ENCODE peak calls at places on chromosomes 2 and 18, in nine cellular contexts. H, V, G, K, M, I, E, S and B are unnamed samples.

GRCh38 chr18:61738488-61738887 is 154.3 kb downstream of the RNF152 start:
- DNase-seq in H (no peak), V (peak; percentile 79), G (peak; percentile 38), K (no peak), M (no peak), I (no peak), E (no peak), S (no peak), B (no peak)

GRCh38 chr2:176080540-176081355 is 3.0 kb downstream of the EVX2 start:
- DNase-seq in H (peak; percentile 34), V (no peak), G (no peak), K (peak; percentile 51), M (no peak), I (no peak), E (no peak), S (no peak), B (no peak)

GRCh38 chr2:69073928-69074575 is 61.1 kb downstream of the ANTXR1 start:
- DNase-seq in H (no peak), V (no peak), G (peak; percentile 34), K (no peak), M (no peak), I (no peak), E (no peak), S (no peak), B (no peak)

GRCh38 chr2:24258718-24259117 is 83.9 kb downstream of the FAM228A start:
- DNase-seq in H (no peak), V (no peak), G (no peak), K (no peak), M (no peak), I (no peak), E (no peak), S (no peak), B (no peak)

GRCh38 chr2:14778015-14778414 is 145.5 kb downstream of the LRATD1 start:
- DNase-seq in H (no peak), V (no peak), G (peak; percentile 26), K (no peak), M (no peak), I (no peak), E (no peak), S (peak; percentile 62), B (no peak)

GRCh38 chr18:44887227-44887631 is 206.5 kb downstream of the SETBP1 start:
- DNase-seq in H (peak; percentile 39), V (peak; percentile 64), G (no peak), K (no peak), M (no peak), I (no peak), E (no peak), S (peak; percentile 32), B (no peak)

GRCh38 chr2:85893428-85894258 is 4.9 kb upstream of the ST3GAL5 start:
- DNase-seq in H (no peak), V (no peak), G (peak; percentile 27), K (no peak), M (no peak), I (no peak), E (no peak), S (peak; percentile 77), B (peak; percentile 21)

GRCh38 chr2:67503066-67503795 is 106.1 kb downstream of the ETAA1 start:
- DNase-seq in H (no peak), V (no peak), G (peak; percentile 93), K (no peak), M (no peak), I (peak; percentile 12), E (no peak), S (peak; percentile 67), B (no peak)

GRCh38 chr2:216992056-216992455 is 132.2 kb upstream of the TNP1 start:
- DNase-seq in H (no peak), V (no peak), G (no peak), K (no peak), M (no peak), I (peak; percentile 72), E (no peak), S (peak; percentile 23), B (no peak)

GRCh38 chr2:218398437-218399390 is 954 bp upstream of the CTDSP1 start:
- DNase-seq in H (peak; percentile 86), V (peak; percentile 89), G (peak; percentile 73), K (peak; percentile 80), M (peak; percentile 50), I (peak; percentile 87), E (no peak), S (peak; percentile 69), B (peak; percentile 51)

GRCh38 chr2:84713441-84713840 is 167.4 kb downstream of the TRABD2A start:
- DNase-seq in H (no peak), V (no peak), G (no peak), K (no peak), M (no peak), I (no peak), E (no peak), S (no peak), B (no peak)

GRCh38 chr2:236760246-236760645 is 190.6 kb downstream of the ACKR3 start:
- DNase-seq in H (no peak), V (no peak), G (no peak), K (no peak), M (no peak), I (no peak), E (no peak), S (no peak), B (no peak)

GRCh38 chr2:187989925-187990623 is 301.6 kb upstream of the GULP1 start:
- DNase-seq in H (peak; percentile 4), V (no peak), G (no peak), K (no peak), M (no peak), I (no peak), E (no peak), S (no peak), B (no peak)

GRCh38 chr2:106869512-106870276 is 16.3 kb downstream of the ST6GAL2 start:
- DNase-seq in H (no peak), V (no peak), G (no peak), K (no peak), M (no peak), I (no peak), E (no peak), S (no peak), B (no peak)

GRCh38 chr18:79598046-79598884 is 81.3 kb upstream of the CTDP1 start:
- DNase-seq in H (no peak), V (no peak), G (no peak), K (no peak), M (no peak), I (no peak), E (no peak), S (no peak), B (no peak)

GRCh38 chr2:109448946-109449788 is 164.6 kb downstream of the SEPTIN10 start:
- DNase-seq in H (no peak), V (peak; percentile 71), G (no peak), K (no peak), M (no peak), I (no peak), E (no peak), S (peak; percentile 34), B (no peak)
- TF ChIP-seq CTCF in H (no peak), V (no peak), G (no peak), K (peak; percentile 32), M (no peak), I (no peak), E (no peak), S (no peak), B (no peak)

GRCh38 chr2:197306024-197306690 is 4.4 kb downstream of the ANKRD44 start:
- DNase-seq in H (no peak), V (no peak), G (no peak), K (no peak), M (no peak), I (no peak), E (no peak), S (no peak), B (no peak)

GRCh38 chr2:197307933-197308521 is 2.6 kb downstream of the ANKRD44 start:
- DNase-seq in H (peak; percentile 49), V (no peak), G (no peak), K (no peak), M (no peak), I (no peak), E (no peak), S (no peak), B (no peak)

GRCh38 chr2:197308635-197309368 is 1.8 kb downstream of the ANKRD44 start:
- DNase-seq in H (no peak), V (no peak), G (no peak), K (no peak), M (no peak), I (no peak), E (no peak), S (no peak), B (no peak)

GRCh38 chr2:197306691-197307030 is 3.9 kb downstream of the ANKRD44 start:
- DNase-seq in H (no peak), V (peak; percentile 88), G (no peak), K (no peak), M (no peak), I (no peak), E (no peak), S (peak; percentile 9), B (no peak)

DNA sequence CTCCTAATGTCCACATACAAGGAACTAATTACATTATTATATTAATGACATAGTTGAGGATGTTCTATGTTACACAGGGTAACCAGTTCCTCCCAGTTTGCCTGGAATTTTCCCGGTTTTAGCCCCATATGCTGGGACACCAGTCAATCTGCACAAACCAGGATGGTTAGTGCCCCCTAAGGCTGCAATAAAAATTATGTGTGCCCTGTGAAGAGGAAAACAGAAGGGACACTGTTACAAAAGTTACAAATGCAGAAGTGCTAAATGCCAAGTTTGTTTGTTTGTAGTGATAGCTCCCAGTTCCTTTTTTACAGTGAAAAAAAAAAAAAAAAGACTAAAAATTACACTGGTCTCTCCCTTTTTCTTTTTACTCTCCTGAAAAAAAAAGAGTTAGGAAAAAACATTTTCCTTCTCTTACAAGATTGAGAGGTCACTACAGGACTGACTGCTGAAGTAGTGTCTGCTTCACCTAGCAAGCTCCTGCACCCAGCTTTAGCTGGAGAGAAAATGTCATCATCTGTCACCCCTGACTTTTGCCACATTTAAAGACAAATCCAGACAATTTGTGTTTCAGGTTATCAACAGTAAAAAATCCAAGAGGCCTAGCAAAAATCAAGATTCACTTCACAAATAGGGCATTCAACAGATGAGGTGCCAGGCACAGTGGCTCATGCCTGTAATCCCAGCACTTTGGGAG is 3.2 kb downstream of the ANKRD44 start:
- DNase-seq in H (no peak), V (no peak), G (no peak), K (no peak), M (no peak), I (no peak), E (no peak), S (no peak), B (no peak)
- TF ChIP-seq CTCF in H (peak; percentile 11), V (peak; percentile 14), G (no peak), K (peak; percentile 24), M (no peak), I (no peak), E (no peak), S (peak; percentile 6), B (no peak)

GRCh38 chr18:3247243-3248061 is at the start of gene MYL12A:
- DNase-seq in H (peak; percentile 95), V (peak; percentile 99), G (peak; percentile 99), K (peak; percentile 99), M (peak; percentile 73), I (peak; percentile 98), E (peak; percentile 84), S (peak; percentile 100), B (peak; percentile 77)
- TF ChIP-seq CTCF in H (no peak), V (peak; percentile 2), G (no peak), K (no peak), M (no peak), I (no peak), E (no peak), S (no peak), B (no peak)

DNA sequence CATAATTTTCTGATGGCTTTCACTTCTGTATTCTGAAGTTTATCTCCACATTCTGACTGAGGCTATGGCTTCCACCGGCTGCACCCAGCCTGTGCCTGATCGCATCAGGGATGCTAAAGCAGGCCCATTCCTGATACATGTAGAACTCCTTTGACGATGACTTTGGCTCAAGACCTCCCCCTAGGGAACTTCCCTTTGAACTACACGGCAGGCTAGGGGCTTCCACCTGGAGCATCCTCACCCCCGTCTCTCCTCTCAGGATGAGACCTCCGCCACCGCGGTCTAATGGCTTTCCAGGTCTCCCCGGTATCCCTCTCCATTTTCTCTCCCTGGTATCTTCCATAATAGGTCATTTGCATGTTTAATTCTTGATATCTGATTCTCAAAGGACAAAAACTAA is 214.9 kb upstream of the CHST9 start:
- DNase-seq in H (no peak), V (no peak), G (no peak), K (no peak), M (no peak), I (no peak), E (no peak), S (no peak), B (no peak)
- TF ChIP-seq CTCF in H (no peak), V (no peak), G (no peak), K (no peak), M (no peak), I (no peak), E (no peak), S (peak; percentile 23), B (no peak)